ENCODE peak calls at places on chromosomes 7 and 10, in five cellular contexts. One of them, this sample, is unnamed.

GRCh38 chr7:41085244-41085643 is 617.6 kb downstream of the INHBA start:
- DNase-seq in HCT116: no peak
- DNase-seq in HL-60: no peak
- DNase-seq in spleen: no peak
- DNase-seq in upper lobe of left lung: no peak
- DNase-seq in this sample: no peak

GRCh38 chr10:33421789-33422188 is 87.3 kb upstream of the NRP1 start:
- DNase-seq in HCT116: no peak
- DNase-seq in spleen: no peak
- DNase-seq in HL-60: no peak
- DNase-seq in upper lobe of left lung: no peak
- DNase-seq in this sample: no peak

GRCh38 chr7:127940365-127941160 is 90.7 kb downstream of the LRRC4 start:
- DNase-seq in HL-60: no peak
- DNase-seq in upper lobe of left lung: no peak
- DNase-seq in HCT116: no peak
- DNase-seq in spleen: no peak
- DNase-seq in this sample: no peak

GRCh38 chr7:46993396-46993795 is 588.5 kb downstream of the TNS3 start:
- DNase-seq in HL-60: no peak
- DNase-seq in HCT116: no peak
- DNase-seq in spleen: no peak
- DNase-seq in upper lobe of left lung: no peak
- DNase-seq in this sample: peak

GRCh38 chr7:12866237-12866636 is 178.8 kb downstream of the ARL4A start:
- DNase-seq in upper lobe of left lung: no peak
- DNase-seq in HL-60: no peak
- DNase-seq in HCT116: no peak
- DNase-seq in spleen: no peak
- DNase-seq in this sample: no peak

GRCh38 chr10:24209421-24209770 is 458 bp downstream of the KIAA1217 start:
- DNase-seq in spleen: no peak
- DNase-seq in HCT116: no peak
- DNase-seq in upper lobe of left lung: no peak
- DNase-seq in HL-60: no peak
- DNase-seq in this sample: no peak

GRCh38 chr7:94249631-94250030 is 145.1 kb upstream of the COL1A2 start:
- DNase-seq in HCT116: no peak
- DNase-seq in upper lobe of left lung: no peak
- DNase-seq in spleen: no peak
- DNase-seq in HL-60: no peak
- DNase-seq in this sample: no peak

GRCh38 chr7:81768951-81769778 is 682 bp downstream of the HGF start:
- DNase-seq in upper lobe of left lung: no peak
- DNase-seq in HCT116: no peak
- DNase-seq in HL-60: no peak
- DNase-seq in spleen: no peak
- DNase-seq in this sample: no peak

GRCh38 chr10:97682042-97682441 is 5.0 kb downstream of the AVPI1 start:
- DNase-seq in HL-60: no peak
- DNase-seq in HCT116: no peak
- DNase-seq in spleen: no peak
- DNase-seq in upper lobe of left lung: no peak
- DNase-seq in this sample: no peak

GRCh38 chr10:32367793-32368453 is 21.0 kb upstream of the EPC1 start:
- DNase-seq in upper lobe of left lung: no peak
- DNase-seq in spleen: no peak
- DNase-seq in HL-60: no peak
- DNase-seq in HCT116: peak
- DNase-seq in this sample: peak

GRCh38 chr7:79284226-79284625 is 169.2 kb downstream of the MAGI2 start:
- DNase-seq in HCT116: no peak
- DNase-seq in upper lobe of left lung: no peak
- DNase-seq in HL-60: no peak
- DNase-seq in spleen: no peak
- DNase-seq in this sample: no peak

GRCh38 chr7:92625617-92626016 is 35.4 kb upstream of the FAM133B start:
- DNase-seq in spleen: no peak
- DNase-seq in HCT116: no peak
- DNase-seq in upper lobe of left lung: no peak
- DNase-seq in HL-60: no peak
- DNase-seq in this sample: no peak

GRCh38 chr7:83872501-83872900 is 223.6 kb upstream of the SEMA3E start:
- DNase-seq in upper lobe of left lung: no peak
- DNase-seq in HL-60: no peak
- DNase-seq in HCT116: no peak
- DNase-seq in spleen: no peak
- DNase-seq in this sample: no peak

GRCh38 chr10:80528185-80528700 is 9.5 kb upstream of the SH2D4B start:
- DNase-seq in spleen: no peak
- DNase-seq in upper lobe of left lung: no peak
- DNase-seq in HCT116: no peak
- DNase-seq in HL-60: no peak
- DNase-seq in this sample: no peak

GRCh38 chr7:100975391-100975821 is 6.0 kb downstream of the MUC12 start:
- DNase-seq in HL-60: no peak
- DNase-seq in spleen: no peak
- DNase-seq in HCT116: no peak
- DNase-seq in upper lobe of left lung: no peak
- DNase-seq in this sample: no peak

GRCh38 chr10:95214793-95215192 is 20.8 kb downstream of the ACSM6 start:
- DNase-seq in HL-60: no peak
- DNase-seq in HCT116: no peak
- DNase-seq in spleen: no peak
- DNase-seq in upper lobe of left lung: no peak
- DNase-seq in this sample: no peak

GRCh38 chr10:28137907-28138880 is 139.3 kb upstream of the ODAD2 start:
- DNase-seq in spleen: no peak
- DNase-seq in HL-60: no peak
- DNase-seq in upper lobe of left lung: no peak
- DNase-seq in HCT116: peak
- DNase-seq in this sample: no peak

GRCh38 chr7:17988136-17988535 is 39.5 kb downstream of the PRPS1L1 start:
- DNase-seq in HL-60: no peak
- DNase-seq in spleen: no peak
- DNase-seq in upper lobe of left lung: no peak
- DNase-seq in HCT116: no peak
- DNase-seq in this sample: no peak

GRCh38 chr7:2355079-2356008 is 717 bp downstream of the EIF3B start:
- DNase-seq in spleen: peak
- DNase-seq in HCT116: no peak
- DNase-seq in HL-60: peak
- DNase-seq in upper lobe of left lung: peak
- DNase-seq in this sample: no peak

GRCh38 chr7:118689403-118689802 is 464.9 kb downstream of the ANKRD7 start:
- DNase-seq in HCT116: no peak
- DNase-seq in upper lobe of left lung: peak
- DNase-seq in spleen: no peak
- DNase-seq in HL-60: no peak
- DNase-seq in this sample: no peak

GRCh38 chr10:14478639-14479038 is 147.9 kb upstream of the FRMD4A start:
- DNase-seq in HL-60: no peak
- DNase-seq in spleen: no peak
- DNase-seq in HCT116: peak
- DNase-seq in upper lobe of left lung: no peak
- DNase-seq in this sample: peak

GRCh38 chr7:5591547-5591899 is 167.9 kb upstream of the TNRC18 start:
- DNase-seq in HCT116: no peak
- DNase-seq in spleen: no peak
- DNase-seq in upper lobe of left lung: peak
- DNase-seq in HL-60: no peak
- DNase-seq in this sample: no peak

GRCh38 chr7:116501425-116502167 is 2.1 kb downstream of the CAV2 start:
- DNase-seq in spleen: no peak
- DNase-seq in HCT116: no peak
- DNase-seq in upper lobe of left lung: no peak
- DNase-seq in HL-60: no peak
- DNase-seq in this sample: no peak
- TF ChIP-seq POLR2AphosphoS5 in spleen: no peak
- TF ChIP-seq POLR2AphosphoS5 in HCT116: peak
- TF ChIP-seq POLR2AphosphoS5 in upper lobe of left lung: no peak
- TF ChIP-seq POLR2AphosphoS5 in HL-60: no peak
- TF ChIP-seq POLR2AphosphoS5 in this sample: no peak

DNA sequence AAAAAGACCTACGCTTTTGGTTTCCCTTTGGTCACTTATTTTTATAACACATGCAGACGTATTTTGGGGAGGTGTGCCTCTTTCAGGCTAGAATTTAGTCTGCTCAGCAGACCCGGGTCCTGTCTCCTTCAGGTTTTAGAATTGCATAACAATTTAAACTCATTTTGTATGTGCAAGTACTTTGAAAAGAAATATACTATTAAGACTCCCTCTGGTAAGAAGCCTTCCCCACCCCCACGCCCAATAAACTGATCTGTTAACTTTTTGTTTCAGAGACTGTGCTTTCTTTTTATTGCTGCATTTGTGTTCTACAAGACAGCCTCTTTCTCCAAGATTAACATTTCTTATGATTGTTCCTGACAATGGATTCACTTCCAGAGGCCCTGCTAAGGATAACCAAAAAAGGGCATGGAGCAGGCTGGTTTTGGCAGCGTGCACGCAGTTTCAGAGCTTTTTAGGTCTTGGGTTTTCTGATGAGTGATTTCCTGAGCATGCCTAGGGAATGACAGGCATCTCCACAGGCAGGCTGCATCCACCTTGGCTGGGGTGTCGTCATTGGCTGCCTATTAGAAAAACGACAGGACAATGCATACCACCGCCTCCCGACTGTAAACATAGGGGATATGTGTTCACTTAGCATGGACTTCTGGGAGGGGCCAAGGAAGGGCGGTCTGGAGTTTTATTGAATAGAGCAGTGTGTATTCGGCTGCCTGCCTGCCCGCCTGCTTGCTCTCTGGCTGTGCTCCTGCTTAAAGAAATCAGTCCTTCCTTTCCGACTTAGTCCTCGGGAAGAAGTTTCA is at the start of gene CALD1:
- DNase-seq in spleen: no peak
- DNase-seq in upper lobe of left lung: no peak
- DNase-seq in HCT116: peak
- DNase-seq in HL-60: no peak
- DNase-seq in this sample: peak
- H3K4me3 ChIP-seq in spleen: peak
- H3K4me3 ChIP-seq in upper lobe of left lung: peak
- H3K4me3 ChIP-seq in HCT116: peak
- H3K4me3 ChIP-seq in HL-60: no peak
- H3K4me3 ChIP-seq in this sample: peak

DNA sequence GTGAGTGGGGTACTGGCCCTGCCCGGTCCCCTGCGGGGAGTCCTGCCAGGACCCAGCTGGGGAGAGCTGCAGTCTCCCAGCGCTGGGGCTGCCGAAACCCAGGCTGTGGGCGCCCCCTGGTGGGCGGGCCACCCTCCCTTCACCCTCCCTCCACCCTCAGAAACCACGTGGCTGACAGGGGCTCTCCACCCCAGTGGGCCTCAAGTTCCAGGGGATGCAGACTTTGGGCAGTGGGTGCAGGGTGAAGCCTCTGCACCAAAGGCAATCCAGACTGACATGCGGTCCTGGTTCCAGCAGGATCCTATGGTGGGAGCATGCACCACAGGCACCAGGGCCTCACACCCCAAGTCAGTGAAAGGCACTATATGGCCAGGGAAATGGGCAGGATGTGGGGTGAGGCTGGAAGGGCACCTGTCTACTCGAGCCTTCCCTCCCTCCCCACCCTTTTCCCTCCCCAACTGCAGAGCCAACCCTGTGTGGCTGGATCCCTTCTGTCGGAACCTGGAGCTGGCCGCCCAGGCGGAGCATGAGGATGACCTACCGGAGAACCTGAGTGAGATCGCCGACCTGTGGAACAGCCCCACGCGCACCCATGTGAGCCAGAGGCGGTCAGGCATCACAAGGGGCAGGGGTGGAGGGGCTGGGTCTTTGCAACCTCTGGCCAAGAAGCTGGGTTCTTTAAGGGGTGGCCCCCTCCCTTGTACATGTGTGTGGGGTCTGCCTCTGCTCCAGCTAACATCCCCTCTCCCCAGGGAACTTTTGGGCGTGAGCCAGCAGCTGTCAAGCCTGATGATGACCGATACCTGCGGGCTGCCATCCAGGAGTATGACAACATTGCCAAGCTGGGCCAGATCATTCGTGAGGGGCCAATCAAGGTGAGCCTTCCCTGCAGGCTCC is 38.8 kb downstream of the PSAP start:
- DNase-seq in HL-60: peak
- DNase-seq in spleen: peak
- DNase-seq in upper lobe of left lung: peak
- DNase-seq in HCT116: peak
- DNase-seq in this sample: peak
- TF ChIP-seq POLR2AphosphoS5 in HL-60: no peak
- TF ChIP-seq POLR2AphosphoS5 in spleen: peak
- TF ChIP-seq POLR2AphosphoS5 in upper lobe of left lung: no peak
- TF ChIP-seq POLR2AphosphoS5 in HCT116: no peak
- TF ChIP-seq POLR2AphosphoS5 in this sample: no peak

DNA sequence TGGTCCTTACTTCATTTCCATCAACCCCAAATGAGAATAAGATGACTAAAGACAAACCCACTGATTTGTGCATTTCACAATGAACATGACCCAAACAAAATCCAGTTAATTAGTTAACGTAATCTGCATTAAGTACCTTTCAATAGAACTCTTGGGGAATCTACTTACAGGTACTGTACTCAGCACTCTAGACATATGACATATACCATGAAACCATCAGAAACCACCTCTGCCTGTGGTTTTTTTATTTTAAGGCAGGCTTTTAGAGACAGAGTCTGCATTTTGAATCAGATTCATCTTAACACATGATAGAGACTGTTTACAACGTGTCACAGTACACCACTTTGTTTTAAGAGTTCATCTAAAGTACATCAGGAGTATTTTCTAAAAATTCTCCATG is 168.4 kb downstream of the BTAF1 start:
- DNase-seq in HL-60: no peak
- DNase-seq in HCT116: no peak
- DNase-seq in spleen: no peak
- DNase-seq in upper lobe of left lung: no peak
- DNase-seq in this sample: no peak
- H3K4me3 ChIP-seq in HL-60: no peak
- H3K4me3 ChIP-seq in HCT116: no peak
- H3K4me3 ChIP-seq in spleen: no peak
- H3K4me3 ChIP-seq in upper lobe of left lung: no peak
- H3K4me3 ChIP-seq in this sample: no peak

This sample was measured in prostate gland.